ENCODE peak calls at places on chromosomes 3 and 15, in ten cellular contexts. D is KBM-7; F is HFF-Myc; M is NCI-H1694; H is Calu3; T is HTR-8/SVneo; I is globus pallidus; V is pons; N is aorta; Z is effector CD4-positive, alpha-beta T cell. B is an unnamed sample.

GRCh38 chr3:56928379-56929068 is 126.8 kb upstream of the ARHGEF3 start:
- DNase-seq in V (no peak), Z (no peak), M (no peak), D (no peak), T (peak), I (no peak), N (no peak), H (peak), F (no peak), B (no peak)

GRCh38 chr3:18258492-18258891 is 166.6 kb downstream of the SATB1 start:
- DNase-seq in I (no peak), Z (no peak), H (no peak), F (no peak), V (no peak), T (no peak), M (no peak), N (no peak), D (no peak), B (no peak)

GRCh38 chr3:105823149-105823866 is 45.5 kb downstream of the CBLB start:
- DNase-seq in M (no peak), I (no peak), N (no peak), V (no peak), T (peak), H (peak), Z (no peak), F (peak), D (no peak), B (no peak)

GRCh38 chr15:48385431-48385830 is 54.2 kb downstream of the DUT start:
- DNase-seq in N (no peak), M (no peak), H (no peak), V (no peak), D (no peak), F (peak), T (no peak), Z (no peak), I (no peak), B (no peak)

GRCh38 chr15:78374436-78375393 is 34.6 kb downstream of the CRABP1 start:
- DNase-seq in D (peak), V (no peak), H (peak), Z (no peak), F (no peak), N (no peak), T (no peak), M (no peak), I (no peak), B (no peak)

GRCh38 chr3:139653582-139653981 is 24.2 kb downstream of the NMNAT3 start:
- DNase-seq in I (no peak), T (no peak), N (no peak), Z (no peak), F (no peak), V (no peak), H (peak), D (no peak), M (no peak), B (no peak)

GRCh38 chr3:732326-732928 is 360.4 kb upstream of the CNTN6 start:
- DNase-seq in H (no peak), I (no peak), D (no peak), T (no peak), M (no peak), N (no peak), Z (no peak), F (no peak), V (no peak), B (no peak)

GRCh38 chr3:193780810-193781472 is 187.9 kb downstream of the OPA1 start:
- DNase-seq in V (peak), Z (no peak), I (peak), F (peak), N (peak), D (peak), T (peak), H (peak), M (peak), B (peak)

GRCh38 chr3:170352936-170353335 is 4.6 kb upstream of the SKIL start:
- DNase-seq in H (no peak), Z (no peak), V (peak), T (no peak), N (no peak), D (peak), F (no peak), M (no peak), I (no peak), B (no peak)

GRCh38 chr15:51751687-51752683 is 588 bp downstream of the TMOD2 start:
- DNase-seq in Z (no peak), D (peak), V (no peak), M (no peak), F (no peak), I (peak), T (no peak), H (peak), N (peak), B (no peak)

GRCh38 chr3:130857336-130858026 is 36.4 kb upstream of the ATP2C1 start:
- DNase-seq in V (peak), T (no peak), H (peak), F (no peak), D (peak), Z (no peak), N (no peak), M (no peak), I (no peak), B (no peak)

GRCh38 chr15:62241135-62241770 is 76.2 kb upstream of the C2CD4B start:
- DNase-seq in V (no peak), D (peak), N (no peak), T (no peak), M (no peak), I (no peak), F (no peak), Z (no peak), H (peak), B (no peak)

GRCh38 chr3:172129868-172130751 is 90.7 kb downstream of the FNDC3B start:
- DNase-seq in N (peak), T (peak), V (no peak), D (peak), M (no peak), F (peak), I (no peak), H (peak), Z (peak), B (peak)

GRCh38 chr3:143571548-143571947 is 276.7 kb downstream of the SLC9A9 start:
- DNase-seq in D (no peak), V (no peak), I (no peak), F (no peak), T (no peak), N (no peak), M (no peak), Z (no peak), H (no peak), B (no peak)

GRCh38 chr15:70390723-70391122 is 293.0 kb upstream of the TLE3 start:
- DNase-seq in V (no peak), D (no peak), M (no peak), Z (no peak), H (no peak), N (no peak), T (no peak), F (no peak), I (no peak), B (no peak)

GRCh38 chr3:197236362-197236761 is 62.0 kb downstream of the DLG1 start:
- DNase-seq in M (no peak), I (no peak), V (no peak), N (no peak), H (no peak), F (no peak), D (no peak), T (no peak), Z (no peak), B (no peak)

GRCh38 chr3:3133490-3133889 is 6.8 kb downstream of the TRNT1 start:
- DNase-seq in H (no peak), T (no peak), V (no peak), I (no peak), Z (no peak), M (no peak), D (no peak), N (no peak), F (no peak), B (no peak)

GRCh38 chr3:134350861-134351311 is 23.4 kb downstream of the AMOTL2 start:
- DNase-seq in F (no peak), H (peak), M (no peak), T (no peak), I (no peak), D (no peak), N (peak), V (no peak), Z (no peak), B (no peak)

GRCh38 chr15:60480149-60480548 is 1.2 kb upstream of the ICE2 start:
- DNase-seq in I (no peak), Z (no peak), D (no peak), F (no peak), V (no peak), H (no peak), T (no peak), N (no peak), M (no peak), B (no peak)

GRCh38 chr3:57423335-57423734 is 120.8 kb downstream of the DNAH12 start:
- DNase-seq in V (no peak), D (no peak), M (no peak), Z (no peak), F (no peak), N (no peak), I (no peak), H (no peak), T (no peak), B (no peak)

GRCh38 chr3:5250467-5251195 is 63.1 kb downstream of the EDEM1 start:
- DNase-seq in M (no peak), V (no peak), I (no peak), N (no peak), H (peak), Z (no peak), T (no peak), D (no peak), F (no peak), B (no peak)

GRCh38 chr15:60000113-60000823 is 3.8 kb upstream of the FOXB1 start:
- DNase-seq in V (no peak), H (peak), M (no peak), I (no peak), N (no peak), D (no peak), T (no peak), F (no peak), Z (no peak), B (no peak)

GRCh38 chr3:109921509-109921908 is 584.2 kb upstream of the DPPA4 start:
- DNase-seq in M (no peak), N (no peak), I (no peak), F (no peak), D (peak), V (no peak), Z (no peak), T (no peak), H (no peak), B (no peak)

GRCh38 chr3:193847402-193847801 is 254.4 kb downstream of the OPA1 start:
- DNase-seq in Z (no peak), V (no peak), M (no peak), I (no peak), T (no peak), H (no peak), F (no peak), N (no peak), D (no peak), B (no peak)

GRCh38 chr15:101718896-101719295 is 5.4 kb downstream of the TARS3 start:
- DNase-seq in D (no peak), N (no peak), M (no peak), F (no peak), H (no peak), V (no peak), T (no peak), Z (no peak), I (no peak), B (no peak)

GRCh38 chr3:183800221-183800863 is 25.0 kb downstream of the MAP6D1 start:
- DNase-seq in H (no peak), N (no peak), F (no peak), T (no peak), Z (no peak), V (peak), D (no peak), M (no peak), I (peak), B (peak)

GRCh38 chr3:146834917-146835316 is 229.8 kb upstream of the PLSCR5 start:
- DNase-seq in F (no peak), N (no peak), V (no peak), I (no peak), M (no peak), Z (no peak), D (no peak), H (no peak), T (no peak), B (no peak)

GRCh38 chr15:84855032-84855645 is 29.3 kb upstream of the SLC28A1 start:
- DNase-seq in T (no peak), H (no peak), Z (no peak), N (no peak), V (no peak), D (no peak), M (no peak), F (no peak), I (no peak), B (no peak)

GRCh38 chr3:37544869-37545352 is 316.8 kb upstream of the CTDSPL start:
- DNase-seq in N (no peak), M (no peak), H (no peak), V (no peak), I (no peak), Z (no peak), D (no peak), F (no peak), T (no peak), B (no peak)

GRCh38 chr15:71788646-71789579 is 21.4 kb upstream of the NR2E3 start:
- DNase-seq in F (no peak), Z (no peak), N (no peak), T (no peak), H (no peak), I (no peak), M (no peak), D (no peak), V (no peak), B (peak)

GRCh38 chr3:42807929-42808328 is 1.3 kb upstream of the ACKR2 start:
- DNase-seq in F (no peak), D (no peak), N (no peak), V (no peak), H (no peak), Z (no peak), T (no peak), I (no peak), M (no peak), B (no peak)

GRCh38 chr3:8554725-8555621 is 53.4 kb downstream of the LMCD1 start:
- DNase-seq in F (peak), T (no peak), V (no peak), Z (no peak), I (no peak), M (no peak), H (no peak), D (no peak), N (peak), B (peak)

GRCh38 chr15:34147371-34148140 is 45.7 kb downstream of the PGBD4 start:
- DNase-seq in F (no peak), I (no peak), V (no peak), H (no peak), Z (no peak), D (no peak), T (no peak), N (no peak), M (no peak), B (peak)

B was measured in foreskin melanocyte.